ENCODE peak calls at places on chromosomes 5 and 9, in four cellular contexts. P is H9, G is IMR-90, W is H1. M is an unnamed sample.

GRCh38 chr5:156201793-156202388 is 125.1 kb upstream of the SGCD start:
- DNase-seq in W (no peak), G (peak), P (no peak), M (no peak)

GRCh38 chr5:96817496-96817895 is 9.8 kb upstream of the ERAP1 start:
- DNase-seq in P (no peak), G (no peak), W (no peak), M (no peak)

GRCh38 chr5:38118080-38118479 is 140.3 kb upstream of the EGFLAM start:
- DNase-seq in W (no peak), P (no peak), G (no peak), M (no peak)

GRCh38 chr9:112186695-112187094 is 11.6 kb upstream of the SUSD1 start:
- DNase-seq in W (no peak), G (no peak), P (no peak), M (no peak)

GRCh38 chr5:69024241-69024651 is 69.6 kb upstream of the SLC30A5 start:
- DNase-seq in W (no peak), G (peak), P (peak), M (peak)

GRCh38 chr5:67115238-67115637 is 81.4 kb downstream of the CD180 start:
- DNase-seq in P (no peak), W (no peak), G (no peak), M (no peak)

GRCh38 chr9:129138476-129139232 is 27.4 kb downstream of the PTPA start:
- DNase-seq in P (no peak), G (peak), W (no peak), M (no peak)

GRCh38 chr5:97229688-97230285 is 46.7 kb upstream of the RIOK2 start:
- DNase-seq in P (no peak), G (no peak), W (no peak), M (no peak)

GRCh38 chr5:87020099-87020934 is 247.4 kb upstream of the RASA1 start:
- DNase-seq in W (no peak), P (peak), G (peak), M (peak)

GRCh38 chr9:112898872-112899281 is 8.2 kb upstream of the SLC46A2 start:
- DNase-seq in P (no peak), W (no peak), G (no peak), M (no peak)

GRCh38 chr9:96021616-96022444 is 146.3 kb downstream of the ERCC6L2 start:
- DNase-seq in W (no peak), G (no peak), P (no peak), M (peak)

GRCh38 chr9:93299418-93300174 is 115.7 kb downstream of the WNK2 start:
- DNase-seq in G (no peak), W (no peak), P (no peak), M (no peak)

GRCh38 chr9:98074119-98074990 is 17.8 kb downstream of the NANS start:
- DNase-seq in G (peak), P (peak), W (no peak), M (peak)

GRCh38 chr9:34289159-34289558 is 39.9 kb downstream of the KIF24 start:
- DNase-seq in G (peak), P (no peak), W (no peak), M (no peak)

GRCh38 chr9:133950916-133951231 is 41.2 kb downstream of the VAV2 start:
- DNase-seq in W (no peak), G (no peak), P (no peak), M (no peak)

GRCh38 chr9:133950206-133950915 is 41.8 kb downstream of the VAV2 start:
- DNase-seq in G (peak), P (no peak), W (no peak), M (no peak)

GRCh38 chr9:133952598-133953550 is 39.2 kb downstream of the VAV2 start:
- DNase-seq in W (no peak), G (no peak), P (no peak), M (no peak)

GRCh38 chr9:133949486-133950061 is 42.5 kb downstream of the VAV2 start:
- DNase-seq in P (no peak), W (no peak), G (no peak), M (no peak)

DNA sequence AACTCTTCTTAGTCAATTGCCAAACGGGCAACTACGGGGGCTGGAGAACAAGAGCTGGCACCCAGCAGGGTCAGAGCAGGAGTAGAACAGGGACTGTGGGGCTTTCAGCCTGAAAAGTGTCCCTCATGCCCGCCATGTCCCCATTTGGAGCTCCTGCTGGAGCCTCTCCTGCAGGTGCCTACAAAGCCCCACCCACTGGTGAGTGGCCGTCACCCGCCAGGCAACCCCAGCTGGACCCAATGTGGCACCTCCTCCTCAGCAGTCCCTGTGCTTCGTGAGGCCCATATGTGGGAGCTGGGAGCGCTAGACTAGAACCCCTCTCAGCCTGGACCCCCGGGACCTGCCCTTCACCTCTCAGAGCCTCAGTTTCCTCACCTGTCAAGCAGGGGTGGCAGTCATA is 40.9 kb downstream of the VAV2 start:
- DNase-seq in G (no peak), W (no peak), P (no peak), M (no peak)
- H3K23ac ChIP-seq in G (no peak), W (no peak), P (no peak), M (no peak)

GRCh38 chr5:124234022-124234899 is 512.2 kb downstream of the ZNF608 start:
- DNase-seq in G (no peak), P (no peak), W (no peak), M (peak)

GRCh38 chr5:124236366-124237231 is 509.8 kb downstream of the ZNF608 start:
- DNase-seq in W (no peak), G (peak), P (no peak), M (no peak)

GRCh38 chr5:124232517-124232916 is 513.9 kb downstream of the ZNF608 start:
- DNase-seq in W (no peak), P (no peak), G (no peak), M (no peak)

GRCh38 chr5:124235576-124235975 is 510.9 kb downstream of the ZNF608 start:
- DNase-seq in W (no peak), P (no peak), G (no peak), M (no peak)

DNA sequence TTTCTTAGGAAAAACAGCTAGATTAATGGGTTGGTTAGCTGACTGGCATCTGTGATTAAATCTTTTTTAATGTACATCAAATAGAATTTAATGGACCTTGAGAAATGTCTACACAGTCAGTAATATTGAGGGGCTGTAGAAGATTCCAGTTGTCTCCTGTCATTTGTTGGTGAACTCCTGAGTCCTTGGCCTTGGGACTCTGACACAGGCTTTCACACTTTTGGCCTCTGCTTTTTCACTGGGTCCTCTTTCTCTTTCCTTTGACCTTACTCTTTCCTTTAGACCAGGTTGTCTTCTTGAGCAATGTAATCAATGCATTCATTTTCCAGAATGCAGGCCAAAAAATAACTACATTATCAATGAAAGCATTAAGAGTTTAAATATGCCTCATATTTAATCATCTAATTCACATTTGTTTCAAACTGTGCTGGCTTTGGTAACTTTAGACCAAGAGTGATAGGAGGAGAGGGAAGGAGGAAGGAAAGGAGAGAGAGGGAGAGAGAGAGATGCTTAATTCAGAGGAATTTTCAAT is 511.3 kb downstream of the ZNF608 start:
- DNase-seq in G (no peak), P (no peak), W (no peak), M (peak)
- H3K56ac ChIP-seq in G (no peak), P (no peak), W (no peak), M (no peak)

GRCh38 chr9:84228130-84228735 is 112.3 kb downstream of the SLC28A3 start:
- DNase-seq in W (peak), G (no peak), P (peak), M (peak)

GRCh38 chr9:84230355-84231136 is 110.0 kb downstream of the SLC28A3 start:
- DNase-seq in P (no peak), G (peak), W (no peak), M (no peak)

GRCh38 chr9:84229186-84229585 is 111.4 kb downstream of the SLC28A3 start:
- DNase-seq in W (no peak), G (no peak), P (no peak), M (peak)

GRCh38 chr9:84226126-84226525 is 114.4 kb downstream of the SLC28A3 start:
- DNase-seq in W (no peak), G (no peak), P (no peak), M (no peak)
- H3K23ac ChIP-seq in W (no peak), G (no peak), P (no peak), M (no peak)

DNA sequence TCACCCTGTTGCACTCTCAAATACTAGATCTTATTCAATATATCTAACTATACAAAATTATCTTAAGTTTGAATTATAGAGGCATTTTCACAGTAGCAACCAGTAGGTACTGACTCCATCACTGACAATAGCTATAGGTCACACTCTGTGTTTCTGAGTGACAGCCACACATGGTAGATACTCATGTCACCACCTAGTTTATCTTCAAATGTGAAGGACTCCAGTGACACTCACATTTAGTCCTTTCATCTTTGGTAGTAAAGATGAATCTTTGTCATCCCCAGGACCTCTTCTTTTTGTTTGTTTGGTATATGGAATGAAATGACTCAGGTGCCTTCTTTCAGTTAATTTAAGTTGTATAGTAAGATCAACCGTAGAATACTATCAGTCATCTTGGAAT is 102.5 kb upstream of the DHFR start:
- DNase-seq in W (no peak), G (no peak), P (no peak), M (no peak)
- H3K56ac ChIP-seq in W (no peak), G (no peak), P (no peak), M (no peak)

M was measured in mesendoderm.